ENCODE peak calls at places on chromosomes 13 and 19, in seven cellular contexts. B is breast epithelium, A is mucosa of descending colon, T is BJ, N is psoas muscle, W is GM12878, Q is astrocyte of the spinal cord. O is an unnamed sample.

GRCh38 chr13:38980628-38981078 is 10.0 kb downstream of the STOML3 start:
- DNase-seq in B (no peak), A (no peak), T (no peak), N (no peak), W (no peak), Q (no peak), O (no peak)

GRCh38 chr19:14556662-14557188 is 15.1 kb downstream of the NDUFB7 start:
- DNase-seq in B (peak), A (peak), T (no peak), N (peak), W (no peak), Q (peak), O (peak)

GRCh38 chr19:16836115-16836905 is 7.1 kb downstream of the SIN3B start:
- DNase-seq in B (no peak), A (peak), T (no peak), N (no peak), W (peak), Q (no peak), O (no peak)

GRCh38 chr13:39900106-39900750 is 244.8 kb downstream of the COG6 start:
- DNase-seq in B (no peak), A (no peak), T (no peak), N (no peak), W (no peak), Q (peak), O (no peak)

GRCh38 chr13:89910166-89910565 is 1437.3 kb upstream of the MIR17HG start:
- DNase-seq in B (no peak), A (no peak), T (no peak), N (no peak), W (no peak), Q (no peak), O (no peak)

GRCh38 chr19:3061214-3062161 is 807 bp downstream of the TLE5 start:
- DNase-seq in B (no peak), A (peak), T (no peak), N (peak), W (no peak), Q (no peak), O (peak)

GRCh38 chr13:42258747-42259146 is 13.2 kb upstream of the AKAP11 start:
- DNase-seq in B (no peak), A (no peak), T (no peak), N (no peak), W (no peak), Q (no peak), O (no peak)

GRCh38 chr13:22060187-22060586 is 389.3 kb downstream of the FGF9 start:
- DNase-seq in B (no peak), A (no peak), T (no peak), N (no peak), W (no peak), Q (no peak), O (no peak)

GRCh38 chr13:41054212-41054877 is 7.0 kb upstream of the WBP4 start:
- DNase-seq in B (no peak), A (peak), T (peak), N (no peak), W (peak), Q (peak), O (no peak)

GRCh38 chr13:60838581-60838980 is 441.6 kb downstream of the TDRD3 start:
- DNase-seq in B (no peak), A (no peak), T (no peak), N (no peak), W (no peak), Q (no peak), O (no peak)

GRCh38 chr19:51258165-51258564 is 7.3 kb downstream of the SIGLECL1 start:
- DNase-seq in B (no peak), A (no peak), T (no peak), N (no peak), W (no peak), Q (no peak), O (no peak)

GRCh38 chr13:52070929-52071523 is 46.5 kb downstream of the UTP14C start:
- DNase-seq in B (no peak), A (peak), T (no peak), N (no peak), W (no peak), Q (peak), O (no peak)

GRCh38 chr13:26710166-26710565 is 50.4 kb downstream of the GPR12 start:
- DNase-seq in B (no peak), A (no peak), T (no peak), N (no peak), W (no peak), Q (no peak), O (no peak)

GRCh38 chr13:29753593-29754485 is 96.6 kb downstream of the UBL3 start:
- DNase-seq in B (no peak), A (no peak), T (no peak), N (no peak), W (no peak), Q (peak), O (no peak)

GRCh38 chr19:2394054-2394668 is 33.2 kb downstream of the TIMM13 start:
- DNase-seq in B (no peak), A (peak), T (no peak), N (no peak), W (peak), Q (no peak), O (no peak)

GRCh38 chr19:13881692-13882418 is 4.9 kb downstream of the NANOS3 start:
- DNase-seq in B (no peak), A (peak), T (no peak), N (peak), W (no peak), Q (no peak), O (no peak)

GRCh38 chr13:36806102-36806501 is 12.9 kb upstream of the RFXAP start:
- DNase-seq in B (no peak), A (no peak), T (no peak), N (no peak), W (no peak), Q (no peak), O (no peak)

GRCh38 chr13:51584731-51585191 is 499 bp downstream of the WDFY2 start:
- DNase-seq in B (peak), A (peak), T (no peak), N (peak), W (no peak), Q (peak), O (peak)

GRCh38 chr13:54912367-54912766 is 1883.8 kb downstream of the OLFM4 start:
- DNase-seq in B (no peak), A (no peak), T (no peak), N (no peak), W (no peak), Q (no peak), O (no peak)

GRCh38 chr19:46660008-46660517 is 919 bp downstream of the DACT3 start:
- DNase-seq in B (no peak), A (peak), T (no peak), N (no peak), W (no peak), Q (no peak), O (no peak)

GRCh38 chr13:32642858-32643257 is 56.6 kb downstream of the PDS5B start:
- DNase-seq in B (no peak), A (no peak), T (no peak), N (no peak), W (no peak), Q (no peak), O (no peak)

GRCh38 chr13:32636711-32637110 is 50.5 kb downstream of the PDS5B start:
- DNase-seq in B (no peak), A (no peak), T (no peak), N (no peak), W (no peak), Q (no peak), O (no peak)

GRCh38 chr13:32642316-32642715 is 56.1 kb downstream of the PDS5B start:
- DNase-seq in B (no peak), A (no peak), T (no peak), N (no peak), W (no peak), Q (no peak), O (no peak)

GRCh38 chr13:32638739-32639138 is 52.5 kb downstream of the PDS5B start:
- DNase-seq in B (no peak), A (no peak), T (no peak), N (no peak), W (no peak), Q (no peak), O (no peak)

DNA sequence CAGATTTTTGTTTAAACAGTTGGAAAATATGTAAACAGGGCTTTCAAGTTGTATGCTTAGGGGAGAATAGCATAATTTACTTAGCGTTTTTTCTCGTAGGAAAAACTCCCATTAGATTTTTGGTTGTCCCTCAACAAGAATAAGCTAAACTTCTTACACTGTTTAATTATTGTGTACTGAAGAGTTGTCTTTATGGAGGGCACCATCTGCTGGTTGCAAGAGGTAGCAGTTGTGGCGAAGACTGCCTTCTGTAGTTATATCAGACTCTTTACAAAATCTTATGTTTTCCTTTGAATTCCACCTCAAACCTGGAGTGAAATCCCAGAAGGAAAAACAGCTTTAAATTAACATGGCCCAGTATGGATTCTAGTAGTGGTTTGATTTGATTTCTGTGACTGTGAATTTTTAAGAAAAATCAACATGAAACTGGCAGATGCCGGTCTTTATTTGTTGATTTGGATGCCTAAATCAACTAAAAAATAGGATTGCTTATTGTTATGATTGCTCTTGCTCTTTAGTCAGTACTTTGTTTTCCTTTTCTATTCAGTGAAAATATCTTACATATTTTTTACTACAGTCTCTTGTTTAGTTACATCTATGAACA is 53.4 kb downstream of the PDS5B start:
- DNase-seq in B (no peak), A (peak), T (no peak), N (peak), W (peak), Q (peak), O (peak)
- TF ChIP-seq CTCF in B (peak), A (peak), T (peak), N (peak), W (peak), Q (peak), O (peak)

GRCh38 chr19:38852231-38853044 is 2.7 kb upstream of the HNRNPL start:
- DNase-seq in B (peak), A (peak), T (no peak), N (peak), W (no peak), Q (peak), O (peak)
- TF ChIP-seq CTCF in B (no peak), A (no peak), T (no peak), N (no peak), W (no peak), Q (no peak), O (no peak)

DNA sequence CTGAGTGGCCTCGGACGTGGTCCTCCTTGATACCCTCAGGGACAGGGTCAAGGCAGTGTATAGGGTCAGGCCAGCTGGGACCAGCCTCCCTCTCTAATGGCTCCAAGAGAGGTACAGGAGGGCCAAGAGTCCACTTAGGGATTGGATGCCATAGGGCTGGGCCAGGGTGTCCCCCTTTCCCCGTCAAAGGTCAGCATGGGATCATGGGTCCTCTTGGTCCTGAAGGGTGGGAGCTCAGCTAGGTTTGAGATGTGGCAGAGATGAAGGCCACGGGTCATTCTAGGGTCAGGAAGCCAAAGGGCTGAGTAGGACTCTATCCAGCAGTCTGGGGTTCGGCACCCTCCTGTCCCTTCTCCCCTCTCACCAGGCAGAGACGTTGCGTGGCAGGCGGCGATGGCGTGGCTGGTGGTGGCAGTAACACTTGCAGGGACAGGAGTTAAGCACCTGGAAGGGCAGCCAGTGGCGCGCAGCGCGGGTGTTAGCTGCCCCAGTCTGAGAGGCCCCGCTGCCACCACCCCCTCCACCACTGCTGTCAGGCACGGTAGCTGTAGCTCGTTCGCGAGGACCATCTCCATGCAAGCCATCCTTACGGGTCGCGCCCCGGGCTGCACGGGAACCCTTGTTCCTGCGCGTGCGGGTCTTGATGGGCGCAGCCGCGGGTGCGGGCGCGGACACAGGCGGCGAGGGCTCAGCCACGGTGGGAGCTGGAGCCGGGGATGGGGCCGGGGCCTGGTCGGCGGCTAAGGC is 2.6 kb downstream of the GGN start:
- DNase-seq in B (no peak), A (no peak), T (no peak), N (no peak), W (no peak), Q (no peak), O (no peak)
- TF ChIP-seq CTCF in B (no peak), A (no peak), T (no peak), N (no peak), W (no peak), Q (no peak), O (no peak)

GRCh38 chr13:27788271-27788670 is 4.0 kb upstream of the GSX1 start:
- DNase-seq in B (no peak), A (no peak), T (no peak), N (no peak), W (no peak), Q (no peak), O (no peak)

DNA sequence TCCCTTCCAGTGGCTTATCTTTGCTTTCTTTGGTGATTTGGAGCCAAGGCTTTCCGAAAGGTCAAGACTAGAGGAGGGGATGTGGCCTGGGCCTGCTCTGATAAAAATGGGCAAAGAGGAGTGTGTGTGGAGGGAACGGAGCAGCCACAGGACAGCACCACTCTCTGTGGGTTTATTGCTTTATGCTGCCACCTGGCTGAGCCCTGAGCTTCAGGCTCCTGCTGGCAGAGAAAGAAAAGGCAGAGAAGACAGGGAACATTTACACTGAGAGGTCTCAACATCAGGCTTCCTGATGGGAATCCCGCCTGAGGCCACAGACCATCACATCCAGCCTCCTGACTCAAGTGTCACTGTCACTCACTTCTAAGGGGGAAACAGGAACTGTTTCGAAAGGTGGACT is 9.2 kb upstream of the GSX1 start:
- DNase-seq in B (no peak), A (no peak), T (no peak), N (no peak), W (no peak), Q (no peak), O (no peak)
- TF ChIP-seq CTCF in B (no peak), A (no peak), T (peak), N (peak), W (peak), Q (peak), O (no peak)

O was measured in gastrocnemius medialis.